ENCODE peak calls at places on chromosomes 2 and 18, in nine cellular contexts. R is iPS-NIHi11, A is NCI-H1694 treated with DMSO at 0.1 percent for 48 hours, S is MV-4-11, X is smooth muscle cell of the brain vasculature, U is GM06990, H is ovary, T is RWPE1, V is COR-L47. L is an unnamed sample.

GRCh38 chr2:108594132-108594981 is 60.1 kb downstream of the LIMS1 start:
- DNase-seq in R (no peak), A (no peak), S (peak), X (no peak), U (peak), H (no peak), T (peak), V (no peak), L (peak)

GRCh38 chr2:4340536-4340935 is 637.2 kb downstream of the DCDC2C start:
- DNase-seq in R (no peak), A (no peak), S (no peak), X (no peak), U (no peak), H (no peak), T (no peak), V (no peak), L (no peak)

GRCh38 chr2:3200420-3200939 is 177.1 kb downstream of the EIPR1 start:
- DNase-seq in R (no peak), A (no peak), S (no peak), X (no peak), U (no peak), H (no peak), T (no peak), V (no peak), L (no peak)

GRCh38 chr2:124542932-124543640 is 518.0 kb downstream of the CNTNAP5 start:
- DNase-seq in R (no peak), A (peak), S (no peak), X (no peak), U (no peak), H (no peak), T (no peak), V (no peak), L (no peak)

GRCh38 chr2:229492034-229492433 is 220.9 kb upstream of the PID1 start:
- DNase-seq in R (no peak), A (no peak), S (no peak), X (no peak), U (no peak), H (no peak), T (no peak), V (no peak), L (no peak)

GRCh38 chr2:145757503-145758290 is 1237.8 kb upstream of the ZEB2 start:
- DNase-seq in R (no peak), A (no peak), S (no peak), X (no peak), U (no peak), H (no peak), T (no peak), V (no peak), L (no peak)

GRCh38 chr2:174901075-174901474 is 104.1 kb downstream of the CHN1 start:
- DNase-seq in R (no peak), A (no peak), S (no peak), X (no peak), U (no peak), H (no peak), T (no peak), V (no peak), L (no peak)

GRCh38 chr2:13558368-13558767 is 841.6 kb downstream of the TRIB2 start:
- DNase-seq in R (no peak), A (no peak), S (no peak), X (no peak), U (no peak), H (no peak), T (peak), V (no peak), L (no peak)

GRCh38 chr2:1642066-1642861 is 102.1 kb downstream of the PXDN start:
- DNase-seq in R (no peak), A (no peak), S (no peak), X (no peak), U (no peak), H (no peak), T (no peak), V (no peak), L (no peak)

GRCh38 chr2:53422979-53423378 is 344.6 kb upstream of the CHAC2 start:
- DNase-seq in R (peak), A (peak), S (peak), X (peak), U (peak), H (no peak), T (peak), V (peak), L (peak)

GRCh38 chr2:70144443-70145167 is 46.2 kb downstream of the C2orf42 start:
- DNase-seq in R (no peak), A (no peak), S (no peak), X (no peak), U (no peak), H (no peak), T (no peak), V (no peak), L (no peak)

GRCh38 chr18:69631281-69631680 is 230.6 kb downstream of the DOK6 start:
- DNase-seq in R (no peak), A (no peak), S (no peak), X (no peak), U (no peak), H (no peak), T (no peak), V (no peak), L (no peak)

GRCh38 chr18:6837904-6838303 is 108.4 kb downstream of the ARHGAP28 start:
- DNase-seq in R (no peak), A (no peak), S (no peak), X (no peak), U (no peak), H (no peak), T (no peak), V (no peak), L (no peak)

GRCh38 chr18:50663626-50664441 is 103.9 kb downstream of the MAPK4 start:
- DNase-seq in R (no peak), A (no peak), S (no peak), X (no peak), U (no peak), H (no peak), T (no peak), V (no peak), L (no peak)

GRCh38 chr18:25896178-25896780 is 194.1 kb downstream of the SS18 start:
- DNase-seq in R (peak), A (peak), S (peak), X (no peak), U (no peak), H (peak), T (peak), V (peak), L (peak)

GRCh38 chr2:177772529-177772928 is 300.0 kb downstream of the PDE11A start:
- DNase-seq in R (no peak), A (peak), S (peak), X (no peak), U (no peak), H (no peak), T (peak), V (no peak), L (peak)

GRCh38 chr2:158197940-158198339 is 96.3 kb downstream of the UPP2 start:
- DNase-seq in R (no peak), A (no peak), S (peak), X (no peak), U (no peak), H (no peak), T (no peak), V (peak), L (no peak)

GRCh38 chr2:1660656-1661650 is 83.4 kb downstream of the PXDN start:
- DNase-seq in R (no peak), A (no peak), S (no peak), X (no peak), U (no peak), H (no peak), T (no peak), V (no peak), L (no peak)

GRCh38 chr2:161250864-161251436 is 57.3 kb upstream of the PSMD14 start:
- DNase-seq in R (peak), A (peak), S (peak), X (no peak), U (peak), H (no peak), T (peak), V (peak), L (peak)

GRCh38 chr18:61948842-61949438 is 56.1 kb upstream of the RNF152 start:
- DNase-seq in R (no peak), A (no peak), S (no peak), X (no peak), U (no peak), H (no peak), T (no peak), V (no peak), L (no peak)

GRCh38 chr2:25606892-25607291 is 66.5 kb downstream of the DTNB start:
- DNase-seq in R (no peak), A (peak), S (no peak), X (no peak), U (no peak), H (no peak), T (peak), V (peak), L (peak)

GRCh38 chr18:22559414-22560282 is 141.9 kb upstream of the CTAGE1 start:
- DNase-seq in R (peak), A (peak), S (no peak), X (no peak), U (no peak), H (peak), T (peak), V (no peak), L (peak)

GRCh38 chr2:134327367-134327766 is 73.5 kb downstream of the MGAT5 start:
- DNase-seq in R (no peak), A (no peak), S (no peak), X (no peak), U (no peak), H (no peak), T (peak), V (no peak), L (no peak)

GRCh38 chr18:58887613-58887963 is 22.9 kb downstream of the ZNF532 start:
- DNase-seq in R (no peak), A (no peak), S (peak), X (no peak), U (peak), H (peak), T (no peak), V (no peak), L (peak)

GRCh38 chr2:223027442-223027841 is 24.5 kb upstream of the KCNE4 start:
- DNase-seq in R (no peak), A (no peak), S (no peak), X (no peak), U (no peak), H (no peak), T (no peak), V (peak), L (no peak)

GRCh38 chr2:186590538-186591441 is 934 bp downstream of the ITGAV start:
- DNase-seq in R (peak), A (peak), S (no peak), X (no peak), U (peak), H (no peak), T (peak), V (peak), L (peak)

GRCh38 chr18:46679846-46680598 is 23.0 kb upstream of the LOXHD1 start:
- DNase-seq in R (no peak), A (no peak), S (no peak), X (no peak), U (no peak), H (no peak), T (no peak), V (no peak), L (no peak)

GRCh38 chr2:69890881-69891280 is 2.9 kb upstream of the SNRNP27 start:
- DNase-seq in R (no peak), A (no peak), S (no peak), X (no peak), U (no peak), H (no peak), T (no peak), V (no peak), L (no peak)

GRCh38 chr2:73266061-73266891 is 18.0 kb downstream of the FBXO41 start:
- DNase-seq in R (no peak), A (no peak), S (no peak), X (no peak), U (no peak), H (no peak), T (no peak), V (no peak), L (no peak)

GRCh38 chr2:233087725-233088124 is 27.6 kb downstream of the INPP5D start:
- DNase-seq in R (no peak), A (no peak), S (no peak), X (no peak), U (no peak), H (no peak), T (no peak), V (no peak), L (no peak)

GRCh38 chr2:37459095-37459981 is 114.9 kb downstream of the QPCT start:
- DNase-seq in R (no peak), A (no peak), S (no peak), X (no peak), U (no peak), H (no peak), T (no peak), V (no peak), L (no peak)

GRCh38 chr2:239354791-239355136 is 46.1 kb downstream of the HDAC4 start:
- DNase-seq in R (no peak), A (no peak), S (no peak), X (no peak), U (no peak), H (no peak), T (no peak), V (no peak), L (no peak)

GRCh38 chr18:56962322-56962721 is 184.6 kb upstream of the BOD1L2 start:
- DNase-seq in R (no peak), A (no peak), S (no peak), X (no peak), U (no peak), H (no peak), T (no peak), V (no peak), L (no peak)

GRCh38 chr18:77676901-77677300 is 427.3 kb downstream of the GALR1 start:
- DNase-seq in R (peak), A (no peak), S (no peak), X (no peak), U (no peak), H (no peak), T (no peak), V (no peak), L (no peak)

GRCh38 chr2:118697771-118698170 is 149.7 kb downstream of the EN1 start:
- DNase-seq in R (no peak), A (no peak), S (no peak), X (no peak), U (no peak), H (no peak), T (peak), V (no peak), L (no peak)

GRCh38 chr2:200787351-200788128 is 24.2 kb upstream of the BZW1 start:
- DNase-seq in R (no peak), A (no peak), S (peak), X (no peak), U (no peak), H (no peak), T (peak), V (no peak), L (no peak)

L was measured in Kasumi-1.